ENCODE peak calls at places on chromosomes 4 and X, in five cellular contexts. P is IMR-90, L is H54, D is heart left ventricle, M is ovary. V is an unnamed sample.

GRCh38 chr4:87093443-87094123 is 126.8 kb downstream of the KLHL8 start:
- DNase-seq in P (peak; percentile 72), L (no peak), D (no peak), M (peak; percentile 37), V (no peak)

GRCh38 chr4:475962-476361 is 23.0 kb downstream of the ZNF721 start:
- DNase-seq in P (no peak), L (no peak), D (no peak), M (no peak), V (no peak)

GRCh38 chr4:101050836-101051205 is 296.5 kb downstream of the PPP3CA start:
- DNase-seq in P (no peak), L (no peak), D (no peak), M (no peak), V (no peak)

GRCh38 chr4:51842167-51842553 is 793 bp upstream of the DCUN1D4 start:
- DNase-seq in P (peak; percentile 25), L (no peak), D (peak; percentile 58), M (peak; percentile 45), V (peak; percentile 22)

GRCh38 chr4:166043801-166044200 is 170.8 kb downstream of the TLL1 start:
- DNase-seq in P (no peak), L (no peak), D (no peak), M (no peak), V (no peak)

GRCh38 chrX:41082783-41083182 is 2.5 kb upstream of the USP9X start:
- DNase-seq in P (no peak), L (no peak), D (no peak), M (no peak), V (no peak)

GRCh38 chr4:85779165-85779564 is 304.2 kb downstream of the ARHGAP24 start:
- DNase-seq in P (peak; percentile 62), L (no peak), D (no peak), M (no peak), V (no peak)

GRCh38 chr4:170226288-170226687 is 136.5 kb upstream of the AADAT start:
- DNase-seq in P (no peak), L (no peak), D (no peak), M (no peak), V (no peak)

GRCh38 chrX:71627588-71628404 is 9.5 kb upstream of the CXCR3 start:
- DNase-seq in P (no peak), L (no peak), D (no peak), M (no peak), V (no peak)

GRCh38 chrX:78321809-78322208 is 5.6 kb downstream of the CYSLTR1 start:
- DNase-seq in P (no peak), L (no peak), D (no peak), M (peak; percentile 13), V (no peak)

GRCh38 chr4:183659919-183660318 is 826 bp downstream of the TRAPPC11 start:
- DNase-seq in P (peak; percentile 7), L (no peak), D (no peak), M (no peak), V (no peak)

GRCh38 chrX:149830192-149830873 is 48.6 kb downstream of the MAGEA9 start:
- DNase-seq in P (peak; percentile 17), L (no peak), D (no peak), M (no peak), V (no peak)

GRCh38 chr4:131459430-131460101 is 1689.5 kb upstream of the PCDH10 start:
- DNase-seq in P (no peak), L (no peak), D (no peak), M (no peak), V (no peak)

GRCh38 chr4:187739771-187740170 is 255.8 kb upstream of the ZFP42 start:
- DNase-seq in P (no peak), L (no peak), D (no peak), M (no peak), V (no peak)

GRCh38 chr4:52376107-52376704 is 282.9 kb downstream of the USP46 start:
- DNase-seq in P (peak; percentile 47), L (peak; percentile 1), D (no peak), M (peak; percentile 43), V (no peak)

GRCh38 chrX:12701625-12702024 is 89.6 kb upstream of the PRPS2 start:
- DNase-seq in P (peak; percentile 68), L (peak; percentile 13), D (no peak), M (no peak), V (no peak)

GRCh38 chrX:46627700-46628405 is 54.3 kb downstream of the CHST7 start:
- DNase-seq in P (no peak), L (no peak), D (no peak), M (peak; percentile 56), V (peak; percentile 51)

GRCh38 chr4:100872811-100873210 is 355.0 kb upstream of the EMCN start:
- DNase-seq in P (no peak), L (no peak), D (no peak), M (no peak), V (no peak)

GRCh38 chrX:109847257-109848187 is 114.5 kb upstream of the ACSL4 start:
- DNase-seq in P (peak; percentile 90), L (no peak), D (no peak), M (peak; percentile 28), V (no peak)

GRCh38 chrX:4762196-4762595 is 1048.7 kb upstream of the PRKX start:
- DNase-seq in P (no peak), L (no peak), D (no peak), M (no peak), V (no peak)

GRCh38 chrX:78652971-78653822 is 5.9 kb downstream of the RTL3 start:
- DNase-seq in P (peak; percentile 85), L (no peak), D (no peak), M (no peak), V (no peak)

GRCh38 chr4:104693601-104694201 is 199.0 kb upstream of the CXXC4 start:
- DNase-seq in P (peak; percentile 21), L (no peak), D (no peak), M (no peak), V (no peak)

GRCh38 chr4:141002323-141002805 is 130.9 kb downstream of the RNF150 start:
- DNase-seq in P (peak; percentile 93), L (no peak), D (no peak), M (no peak), V (no peak)

GRCh38 chr4:186078977-186079697 is 10.2 kb downstream of the TLR3 start:
- DNase-seq in P (no peak), L (no peak), D (no peak), M (no peak), V (no peak)

GRCh38 chr4:186079698-186080097 is 10.7 kb downstream of the TLR3 start:
- DNase-seq in P (no peak), L (no peak), D (no peak), M (no peak), V (no peak)

DNA sequence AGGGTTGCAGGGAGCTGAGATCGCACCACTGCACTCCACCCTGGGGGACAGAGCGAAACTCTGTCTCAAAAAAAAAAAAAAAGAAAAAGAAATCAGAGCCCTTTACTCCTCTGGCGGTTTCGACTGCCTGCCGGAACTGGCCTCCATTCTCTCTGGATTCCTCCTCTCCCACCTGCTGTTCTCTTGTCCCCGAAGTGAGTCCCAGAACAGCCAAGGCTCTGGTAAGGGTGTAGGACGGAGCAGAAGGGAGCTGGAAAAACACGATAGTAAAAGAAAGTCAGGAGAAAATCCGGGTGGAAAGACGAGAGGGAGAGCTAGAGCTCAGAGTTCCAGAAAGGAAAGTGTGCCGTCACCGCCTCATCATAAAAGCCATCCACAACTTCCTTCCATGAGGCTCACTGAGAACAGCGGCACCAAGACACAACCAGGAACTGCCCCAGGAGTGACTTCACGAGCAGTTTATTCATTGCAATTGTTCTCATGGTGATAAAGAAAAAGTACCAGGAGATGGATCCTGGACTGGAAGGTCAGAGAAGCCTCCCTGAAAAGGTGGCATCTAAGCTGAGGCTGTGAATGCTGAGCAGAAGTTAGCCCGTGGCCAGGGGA is 12.3 kb downstream of the TLR3 start:
- DNase-seq in P (no peak), L (no peak), D (no peak), M (no peak), V (no peak)
- TF ChIP-seq POLR2A in P (no peak), L (no peak), D (no peak), M (no peak), V (no peak)

GRCh38 chr4:24521544-24521943 is 62.8 kb downstream of the DHX15 start:
- DNase-seq in P (peak; percentile 23), L (no peak), D (no peak), M (no peak), V (no peak)
- TF ChIP-seq POLR2A in P (no peak), L (no peak), D (no peak), M (no peak), V (no peak)

GRCh38 chr4:153246446-153247115 is 42.3 kb downstream of the TRIM2 start:
- DNase-seq in P (no peak), L (no peak), D (no peak), M (no peak), V (no peak)

GRCh38 chr4:153248641-153249198 is 44.5 kb downstream of the TRIM2 start:
- DNase-seq in P (no peak), L (no peak), D (peak; percentile 64), M (no peak), V (no peak)

GRCh38 chr4:153252122-153252521 is 47.9 kb downstream of the TRIM2 start:
- DNase-seq in P (no peak), L (no peak), D (no peak), M (no peak), V (no peak)

GRCh38 chr4:153247116-153247490 is 42.9 kb downstream of the TRIM2 start:
- DNase-seq in P (no peak), L (no peak), D (no peak), M (no peak), V (peak; percentile 71)

DNA sequence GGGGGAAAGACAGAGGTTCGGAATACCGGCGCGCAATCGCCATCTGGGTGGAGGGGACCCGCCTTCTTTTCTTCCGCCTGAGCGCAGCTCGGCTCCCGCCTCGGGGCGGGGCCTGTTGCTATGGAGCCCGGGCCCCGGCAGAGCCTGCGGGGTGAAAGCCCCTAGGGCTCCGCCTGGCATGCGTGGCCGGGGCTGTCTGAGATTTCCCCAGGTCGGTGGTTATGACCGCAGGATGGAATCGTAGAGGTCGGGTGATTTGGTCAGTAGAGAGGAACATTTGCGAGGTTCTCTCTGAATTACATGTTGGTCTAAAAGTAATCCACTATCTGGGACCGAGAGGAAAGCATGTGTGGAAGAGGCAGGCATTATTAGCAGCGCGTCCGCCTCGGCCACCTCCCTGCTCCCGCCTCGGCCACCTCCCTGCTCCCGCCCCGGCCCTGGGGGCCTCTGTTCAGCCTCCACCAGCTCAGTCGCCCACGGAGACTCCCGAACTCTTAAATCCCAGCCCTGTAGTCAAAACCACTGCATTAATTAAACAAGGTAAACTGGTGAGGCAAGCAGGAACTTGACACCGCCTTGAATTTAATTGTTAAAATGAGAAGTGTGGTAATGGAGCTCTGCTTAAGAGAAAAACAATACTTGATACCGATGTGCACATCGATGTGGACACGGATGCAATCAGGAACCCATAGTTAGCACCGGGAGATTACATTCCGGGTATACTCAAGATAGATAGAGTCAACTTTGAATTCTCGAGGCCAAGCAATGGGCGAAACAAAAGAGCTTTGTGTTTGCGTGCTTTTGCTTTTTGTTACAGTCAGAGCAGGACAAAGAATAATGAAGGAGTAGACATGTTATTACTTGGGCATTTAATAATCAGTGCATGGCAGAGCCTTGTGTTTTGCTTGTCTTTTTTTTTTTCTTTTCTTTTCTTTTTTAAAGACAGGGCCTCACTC is 45.2 kb downstream of the TRIM2 start:
- DNase-seq in P (peak; percentile 60), L (peak; percentile 87), D (peak; percentile 89), M (peak; percentile 71), V (peak; percentile 39)
- TF ChIP-seq POLR2A in P (no peak), L (peak; percentile 60), D (peak; percentile 24), M (no peak), V (no peak)

GRCh38 chr4:189615217-189615663 is 325.4 kb upstream of the FRG1 start:
- DNase-seq in P (no peak), L (no peak), D (no peak), M (no peak), V (no peak)

DNA sequence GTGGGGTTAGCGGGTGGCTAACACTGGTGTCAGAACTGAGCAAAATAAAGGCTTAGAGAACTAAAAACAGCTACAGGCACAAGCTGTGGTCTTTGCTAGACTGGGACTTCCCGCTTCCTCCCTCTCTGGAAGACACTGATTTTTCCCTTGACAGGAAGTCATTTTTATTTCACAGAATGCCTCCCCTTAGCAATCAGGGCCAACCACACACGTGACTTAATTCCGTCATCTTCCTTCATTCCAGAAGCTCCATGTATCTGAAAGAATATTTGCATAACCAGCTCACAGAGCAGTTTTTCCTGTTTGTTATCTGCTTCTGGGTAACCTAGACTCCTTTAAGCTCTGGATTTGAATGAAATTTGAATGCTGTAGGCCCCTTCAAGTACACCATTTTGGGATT is 327.5 kb upstream of the FRG1 start:
- DNase-seq in P (no peak), L (no peak), D (no peak), M (no peak), V (no peak)
- TF ChIP-seq POLR2A in P (no peak), L (no peak), D (no peak), M (no peak), V (no peak)

V was measured in lower leg skin.